ENCODE peak calls at places on chromosomes 12 and 14, in seven cellular contexts. B is Panc1, Z is uterus, F is tibial artery, P is ovary, X is lower lobe of right lung, D is colonic mucosa. S is an unnamed sample.
A peak's percentile ranks its signal among the peaks of the same experiment; 100 is the strongest.

GRCh38 chr14:49972199-49972671 is 79.4 kb downstream of the ARF6 start:
- DNase-seq in B (peak; percentile 51), Z (peak; percentile 52), F (peak; percentile 42), P (no peak), X (no peak), D (peak; percentile 79), S (no peak)

GRCh38 chr12:104547239-104547638 is 90.5 kb downstream of the CHST11 start:
- DNase-seq in B (no peak), Z (no peak), F (no peak), P (no peak), X (peak; percentile 49), D (no peak), S (no peak)

GRCh38 chr14:38941485-38941884 is 161.6 kb downstream of the SEC23A start:
- DNase-seq in B (no peak), Z (no peak), F (no peak), P (no peak), X (no peak), D (no peak), S (no peak)

GRCh38 chr12:128661216-128661550 is 162.6 kb downstream of the SLC15A4 start:
- DNase-seq in B (no peak), Z (no peak), F (no peak), P (no peak), X (no peak), D (no peak), S (peak; percentile 10)

GRCh38 chr12:700061-700460 is 36.8 kb upstream of the NINJ2 start:
- DNase-seq in B (no peak), Z (no peak), F (no peak), P (no peak), X (no peak), D (no peak), S (no peak)

GRCh38 chr12:46269429-46270241 is 792 bp upstream of the SLC38A1 start:
- DNase-seq in B (no peak), Z (no peak), F (no peak), P (peak; percentile 29), X (no peak), D (peak; percentile 62), S (no peak)

GRCh38 chr14:33564774-33565630 is 385.9 kb downstream of the EGLN3 start:
- DNase-seq in B (no peak), Z (no peak), F (no peak), P (no peak), X (no peak), D (no peak), S (no peak)

GRCh38 chr14:58673722-58674121 is 36.0 kb downstream of the DACT1 start:
- DNase-seq in B (no peak), Z (no peak), F (no peak), P (no peak), X (no peak), D (no peak), S (no peak)

GRCh38 chr14:23376477-23377200 is at the start of gene CMTM5:
- DNase-seq in B (no peak), Z (no peak), F (no peak), P (no peak), X (no peak), D (no peak), S (no peak)

GRCh38 chr14:53409289-53409688 is 256.2 kb upstream of the DDHD1 start:
- DNase-seq in B (no peak), Z (no peak), F (no peak), P (no peak), X (no peak), D (no peak), S (no peak)

GRCh38 chr14:52354257-52354656 is 40.1 kb downstream of the PTGER2 start:
- DNase-seq in B (no peak), Z (no peak), F (no peak), P (no peak), X (no peak), D (no peak), S (no peak)

GRCh38 chr12:6425588-6426531 is 18.9 kb upstream of the CD27 start:
- DNase-seq in B (no peak), Z (no peak), F (no peak), P (no peak), X (no peak), D (no peak), S (no peak)

GRCh38 chr12:18383203-18383602 is 121.9 kb downstream of the PIK3C2G start:
- DNase-seq in B (peak; percentile 50), Z (no peak), F (no peak), P (no peak), X (no peak), D (no peak), S (no peak)

GRCh38 chr14:64612021-64612380 is 62.2 kb downstream of the PPP1R36 start:
- DNase-seq in B (no peak), Z (no peak), F (no peak), P (no peak), X (no peak), D (no peak), S (no peak)

GRCh38 chr14:61287196-61287595 is 6.1 kb upstream of the TMEM30B start:
- DNase-seq in B (no peak), Z (no peak), F (no peak), P (no peak), X (no peak), D (no peak), S (no peak)

GRCh38 chr12:57779736-57780135 is 2.9 kb upstream of the TSFM start:
- DNase-seq in B (no peak), Z (no peak), F (no peak), P (no peak), X (no peak), D (no peak), S (no peak)

GRCh38 chr12:19131020-19131431 is 1.5 kb downstream of the PLEKHA5 start:
- DNase-seq in B (no peak), Z (peak; percentile 21), F (no peak), P (no peak), X (no peak), D (peak; percentile 44), S (peak; percentile 30)

GRCh38 chr14:36988989-36989388 is 183.4 kb downstream of the SLC25A21 start:
- DNase-seq in B (no peak), Z (no peak), F (no peak), P (no peak), X (no peak), D (no peak), S (no peak)

GRCh38 chr12:10027311-10028099 is 3.0 kb upstream of the CLEC9A start:
- DNase-seq in B (no peak), Z (no peak), F (no peak), P (no peak), X (no peak), D (no peak), S (no peak)

GRCh38 chr12:124397807-124398577 is 103.1 kb downstream of the RFLNA start:
- DNase-seq in B (no peak), Z (peak; percentile 86), F (peak; percentile 66), P (peak; percentile 64), X (no peak), D (peak; percentile 73), S (no peak)
- H3K4me1 ChIP-seq in B (peaks cover 72% of the 10 kb centered on the region), Z (peaks cover 35% of the 10 kb centered on the region), F (peaks cover 83% of the 10 kb centered on the region), P (peaks cover 18% of the 10 kb centered on the region), X (peaks cover 53% of the 10 kb centered on the region), D (peaks cover 30% of the 10 kb centered on the region), S (peaks cover 9% of the 10 kb centered on the region)

DNA sequence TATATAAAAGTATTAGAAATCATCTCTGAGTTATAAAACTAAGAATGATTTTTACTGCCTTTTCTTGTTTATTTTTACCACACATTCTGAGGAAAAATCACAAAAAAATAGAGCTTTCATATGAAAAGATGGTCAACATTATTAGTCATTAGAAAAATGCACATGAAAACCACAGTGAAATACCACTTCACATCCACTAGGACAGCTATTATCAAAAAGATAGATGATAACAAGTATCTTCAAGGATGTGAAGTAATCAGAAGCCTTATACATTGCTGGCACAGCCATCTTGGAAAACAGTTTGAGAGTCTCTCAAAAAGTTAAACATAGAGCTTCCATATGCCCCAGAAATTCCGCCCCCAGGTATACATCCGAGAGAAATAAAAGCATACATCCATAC is 523.8 kb downstream of the FUT8 start:
- DNase-seq in B (no peak), Z (no peak), F (no peak), P (no peak), X (no peak), D (no peak), S (no peak)
- TF ChIP-seq CTCF in B (no peak), Z (no peak), F (no peak), P (no peak), X (no peak), D (no peak), S (no peak)

GRCh38 chr12:132426349-132427176 is 63.4 kb upstream of the FBRSL1 start:
- DNase-seq in B (no peak), Z (no peak), F (no peak), P (no peak), X (no peak), D (no peak), S (peak; percentile 85)

GRCh38 chr12:132429122-132429931 is 60.6 kb upstream of the FBRSL1 start:
- DNase-seq in B (no peak), Z (no peak), F (no peak), P (no peak), X (no peak), D (peak; percentile 57), S (peak; percentile 93)

GRCh38 chr12:132428872-132429121 is 61.2 kb upstream of the FBRSL1 start:
- DNase-seq in B (no peak), Z (no peak), F (no peak), P (peak; percentile 47), X (no peak), D (no peak), S (no peak)

GRCh38 chr12:132427177-132427725 is 62.7 kb upstream of the FBRSL1 start:
- DNase-seq in B (no peak), Z (no peak), F (no peak), P (no peak), X (no peak), D (peak; percentile 50), S (peak; percentile 72)

GRCh38 chr12:132427999-132428871 is 61.7 kb upstream of the FBRSL1 start:
- DNase-seq in B (no peak), Z (no peak), F (no peak), P (no peak), X (no peak), D (no peak), S (peak; percentile 74)
- H3K4me3 ChIP-seq in B (no peak overlapping the region), Z (no peak overlapping the region), F (no peak overlapping the region), P (no peak overlapping the region), X (no peak overlapping the region), D (no peak overlapping the region), S (no peak overlapping the region)

GRCh38 chr14:54646576-54647130 is 79.7 kb downstream of the SAMD4A start:
- DNase-seq in B (no peak), Z (no peak), F (no peak), P (no peak), X (no peak), D (no peak), S (no peak)

GRCh38 chr14:54640480-54640879 is 73.6 kb downstream of the SAMD4A start:
- DNase-seq in B (no peak), Z (no peak), F (no peak), P (no peak), X (no peak), D (no peak), S (no peak)

GRCh38 chr14:54642121-54642520 is 75.2 kb downstream of the SAMD4A start:
- DNase-seq in B (no peak), Z (no peak), F (no peak), P (no peak), X (no peak), D (no peak), S (no peak)

GRCh38 chr14:54642950-54643695 is 76.2 kb downstream of the SAMD4A start:
- DNase-seq in B (no peak), Z (no peak), F (no peak), P (no peak), X (no peak), D (no peak), S (no peak)

GRCh38 chr14:54643696-54644176 is 76.8 kb downstream of the SAMD4A start:
- DNase-seq in B (no peak), Z (no peak), F (no peak), P (no peak), X (no peak), D (no peak), S (no peak)
- H3K4me1 ChIP-seq in B (peaks cover 8% of the 10 kb centered on the region), Z (peaks cover 3% of the 10 kb centered on the region), F (peaks cover 33% of the 10 kb centered on the region), P (peaks cover 3% of the 10 kb centered on the region), X (peaks cover 5% of the 10 kb centered on the region), D (no peaks in the 10 kb centered on the region), S (no peaks in the 10 kb centered on the region)

S was measured in pancreas.